ENCODE peak calls at places on chromosomes 11 and 22, in five cellular contexts. Q is HFF-Myc; B is dorsolateral prefrontal cortex; I is colonic mucosa; Y is stimulated activated CD8-positive, alpha-beta memory T cell treated with anti-CD3 and anti-CD28 coated beads, Interleukin-4, amount 100 ng/mL, for 24 hours. L is an unnamed sample.

GRCh38 chr11:9193316-9193715 is 71.8 kb downstream of the DENND5A start:
- DNase-seq in Q (no peak), B (no peak), I (no peak), Y (no peak), L (no peak)

GRCh38 chr11:57483570-57483934 is 23.2 kb downstream of the RTN4RL2 start:
- DNase-seq in Q (no peak), B (no peak), I (no peak), Y (no peak), L (no peak)

GRCh38 chr22:20567993-20568417 is 60.6 kb downstream of the MED15 start:
- DNase-seq in Q (no peak), B (peak), I (no peak), Y (no peak), L (peak)

GRCh38 chr11:44622190-44622650 is 56.8 kb downstream of the CD82 start:
- DNase-seq in Q (no peak), B (peak), I (peak), Y (no peak), L (no peak)

GRCh38 chr11:34860034-34860433 is 56.1 kb downstream of the APIP start:
- DNase-seq in Q (no peak), B (no peak), I (no peak), Y (no peak), L (no peak)

GRCh38 chr11:130122141-130122575 is 37.4 kb upstream of the ST14 start:
- DNase-seq in Q (no peak), B (no peak), I (no peak), Y (no peak), L (no peak)

GRCh38 chr11:8252388-8252787 is 11.3 kb downstream of the LMO1 start:
- DNase-seq in Q (no peak), B (peak), I (no peak), Y (no peak), L (no peak)

GRCh38 chr11:30328676-30329075 is 5.8 kb downstream of the ARL14EP start:
- DNase-seq in Q (no peak), B (no peak), I (no peak), Y (no peak), L (no peak)

GRCh38 chr11:92916299-92916698 is 53.2 kb upstream of the MTNR1B start:
- DNase-seq in Q (no peak), B (no peak), I (no peak), Y (no peak), L (no peak)

GRCh38 chr11:90294091-90294490 is 71.2 kb upstream of the CHORDC1 start:
- DNase-seq in Q (no peak), B (no peak), I (no peak), Y (no peak), L (no peak)

L was measured in fibroblast of villous mesenchyme.